ENCODE peak calls at places on chromosome 2, in seven cellular contexts. G is heart left ventricle, P is astrocyte of the spinal cord, M is IMR-90, Q is lower lobe of right lung, S is cardiac muscle cell, L is NB4. K is an unnamed sample.

GRCh38 chr2:47260971-47261370 is 105.9 kb upstream of the STPG4 start:
- DNase-seq in M (no peak), S (no peak), Q (no peak), L (no peak), P (no peak), G (no peak), K (no peak)

GRCh38 chr2:122660786-122661634 is 905.6 kb downstream of the TSN start:
- DNase-seq in G (no peak), S (peak; percentile 7), M (no peak), L (no peak), P (no peak), Q (no peak), K (no peak)

GRCh38 chr2:201298462-201298861 is 38.1 kb downstream of the CASP8 start:
- DNase-seq in P (peak; percentile 22), S (no peak), Q (no peak), L (no peak), M (peak; percentile 33), G (no peak), K (peak; percentile 4)

GRCh38 chr2:224261316-224261715 is 140.6 kb downstream of the FAM124B start:
- DNase-seq in M (peak; percentile 42), Q (no peak), L (no peak), S (peak; percentile 54), G (no peak), P (peak; percentile 32), K (no peak)

GRCh38 chr2:107107351-107107750 is 221.4 kb upstream of the ST6GAL2 start:
- DNase-seq in G (no peak), P (no peak), Q (no peak), M (no peak), S (no peak), L (no peak), K (no peak)

GRCh38 chr2:235740821-235741220 is 247.0 kb downstream of the AGAP1 start:
- DNase-seq in L (peak; percentile 48), P (no peak), G (no peak), S (no peak), Q (no peak), M (no peak), K (no peak)

GRCh38 chr2:187312734-187313282 is 135.2 kb downstream of the CALCRL start:
- DNase-seq in S (no peak), G (no peak), Q (no peak), P (no peak), M (no peak), L (no peak), K (no peak)

GRCh38 chr2:230828272-230828961 is 36.3 kb upstream of the ITM2C start:
- DNase-seq in Q (no peak), G (peak; percentile 69), P (no peak), S (peak; percentile 25), L (peak; percentile 87), M (no peak), K (no peak)

GRCh38 chr2:196718796-196719564 is 79.5 kb downstream of the CCDC150 start:
- DNase-seq in L (peak; percentile 22), G (no peak), M (peak; percentile 75), Q (no peak), S (peak; percentile 69), P (peak; percentile 85), K (no peak)

GRCh38 chr2:19488009-19488691 is 129.7 kb upstream of the OSR1 start:
- DNase-seq in M (peak; percentile 61), L (peak; percentile 59), P (peak; percentile 72), G (no peak), S (peak; percentile 56), Q (no peak), K (no peak)

GRCh38 chr2:176637134-176637496 is 367.9 kb downstream of the MTX2 start:
- DNase-seq in S (no peak), P (no peak), Q (no peak), M (no peak), L (no peak), G (no peak), K (no peak)
- H3K4me3 ChIP-seq in S (peak overlapping the region; percentile 41), P (peak overlapping the region; percentile 56), Q (peak overlapping the region; percentile 67), M (peak overlapping the region; percentile 38), L (no peak overlapping the region), G (peak overlapping the region; percentile 59), K (no peak overlapping the region)

GRCh38 chr2:36528761-36529392 is 69.1 kb downstream of the FEZ2 start:
- DNase-seq in P (peak; percentile 25), G (no peak), S (no peak), M (no peak), Q (no peak), L (no peak), K (no peak)

GRCh38 chr2:36530178-36530982 is 67.6 kb downstream of the FEZ2 start:
- DNase-seq in M (peak; percentile 88), G (no peak), P (peak; percentile 71), Q (no peak), S (peak; percentile 47), L (peak; percentile 47), K (no peak)

GRCh38 chr2:36528274-36528673 is 69.7 kb downstream of the FEZ2 start:
- DNase-seq in M (no peak), S (no peak), P (no peak), Q (no peak), L (no peak), G (no peak), K (no peak)

GRCh38 chr2:36534275-36534799 is 63.6 kb downstream of the FEZ2 start:
- DNase-seq in M (no peak), P (no peak), S (no peak), L (no peak), Q (no peak), G (no peak), K (no peak)

GRCh38 chr2:36530983-36531354 is 67.0 kb downstream of the FEZ2 start:
- DNase-seq in L (peak; percentile 94), M (peak; percentile 57), G (no peak), P (peak; percentile 62), Q (no peak), S (peak; percentile 94), K (no peak)
- TF ChIP-seq CTCF in L (peak; percentile 33), M (peak; percentile 19), G (no peak), P (peak; percentile 9), Q (no peak), S (peak; percentile 51), K (no peak)

DNA sequence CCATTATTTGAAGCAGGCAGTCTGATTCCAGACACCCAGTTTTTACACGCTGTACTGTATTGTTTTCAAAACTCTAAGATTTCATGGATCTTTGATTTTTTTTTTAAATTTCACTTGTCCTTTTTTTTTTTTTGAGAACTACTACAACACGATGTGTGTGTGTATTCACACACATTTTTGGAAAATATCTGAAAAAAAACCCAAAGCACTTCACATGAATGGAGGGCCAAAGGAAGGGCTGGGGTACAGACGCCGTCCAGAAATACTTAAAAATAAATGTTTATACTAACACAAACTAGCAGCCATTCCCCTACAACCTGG is 314 bp upstream of the SSB start:
- DNase-seq in G (no peak), Q (no peak), M (no peak), L (no peak), P (no peak), S (no peak), K (no peak)
- H3K4me3 ChIP-seq in G (peak overlapping the region; percentile 66), Q (peak overlapping the region; percentile 85), M (peak overlapping the region; percentile 87), L (peak overlapping the region; percentile 99), P (peak overlapping the region; percentile 75), S (peak overlapping the region; percentile 67), K (peak overlapping the region; percentile 80)

GRCh38 chr2:128782411-128783192 is 463.9 kb upstream of the HS6ST1 start:
- DNase-seq in Q (no peak), P (no peak), S (no peak), M (no peak), G (no peak), L (no peak), K (no peak)

GRCh38 chr2:128780434-128781080 is 461.9 kb upstream of the HS6ST1 start:
- DNase-seq in G (no peak), S (no peak), M (no peak), P (no peak), L (no peak), Q (no peak), K (no peak)

GRCh38 chr2:128779301-128780095 is 460.8 kb upstream of the HS6ST1 start:
- DNase-seq in Q (no peak), S (no peak), M (no peak), G (no peak), P (no peak), L (no peak), K (no peak)

GRCh38 chr2:128781888-128782385 is 463.3 kb upstream of the HS6ST1 start:
- DNase-seq in M (no peak), Q (no peak), S (no peak), G (no peak), L (no peak), P (no peak), K (no peak)

DNA sequence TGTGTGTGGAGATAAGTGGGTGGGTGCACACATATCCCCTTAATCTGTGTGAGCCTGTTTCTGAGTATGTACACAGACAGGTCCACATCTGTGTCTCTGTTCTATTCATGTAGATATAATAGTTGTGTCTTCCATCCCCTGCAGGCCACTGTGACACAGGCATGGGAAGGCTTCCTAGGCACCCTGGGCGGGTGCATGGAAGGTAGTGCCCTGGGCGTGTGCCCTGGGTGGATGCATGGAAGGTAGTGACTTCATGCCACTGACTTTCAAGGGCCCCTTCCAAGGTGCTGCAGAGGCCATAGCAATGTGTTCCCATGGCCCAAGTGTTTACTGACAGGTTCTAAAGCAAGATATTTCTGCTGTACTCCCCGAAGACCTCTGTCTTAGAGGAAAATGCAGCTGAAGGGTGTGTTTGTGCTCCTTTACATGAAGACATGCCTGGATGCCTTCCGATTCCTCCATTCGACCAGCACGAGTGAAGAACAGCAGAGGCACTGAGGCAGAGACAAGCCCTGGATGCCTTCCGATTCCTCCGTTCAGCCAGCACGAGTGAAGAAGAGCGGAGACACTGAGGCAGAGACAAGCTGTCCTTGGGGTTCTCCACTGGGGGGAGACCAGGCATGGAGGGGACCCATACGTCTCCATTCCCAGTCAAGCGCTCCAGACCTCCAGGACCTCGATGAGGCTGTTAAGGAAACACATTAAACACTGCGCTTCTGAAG is 462.7 kb upstream of the HS6ST1 start:
- DNase-seq in L (no peak), M (no peak), G (no peak), Q (no peak), S (no peak), P (no peak), K (no peak)
- TF ChIP-seq CTCF in L (no peak), M (no peak), G (no peak), Q (no peak), S (no peak), P (no peak), K (no peak)

GRCh38 chr2:101341901-101342624 is 33.6 kb upstream of the RNF149 start:
- DNase-seq in L (peak; percentile 81), Q (peak; percentile 78), S (peak; percentile 82), G (peak; percentile 68), M (peak; percentile 61), P (peak; percentile 72), K (peak; percentile 18)
- H3K4me3 ChIP-seq in L (no peak overlapping the region), Q (no peak overlapping the region), S (no peak overlapping the region), G (no peak overlapping the region), M (no peak overlapping the region), P (no peak overlapping the region), K (no peak overlapping the region)